ENCODE peak calls at places on chromosomes 3 and 15, in four cellular contexts. One of them, this sample, is unnamed. For H3K36me3 and H3K4me1, the result is how much of the 10 kb centered on the place peaks cover.

GRCh38 chr3:187112934-187113793 is 26.1 kb downstream of the RPL39L start:
- DNase-seq in uterus: no peak
- DNase-seq in lung: no peak
- DNase-seq in breast epithelium: no peak
- DNase-seq in this sample: no peak

GRCh38 chr3:171566803-171567422 is 106.7 kb upstream of the TNIK start:
- DNase-seq in uterus: no peak
- DNase-seq in lung: no peak
- DNase-seq in breast epithelium: no peak
- DNase-seq in this sample: no peak

GRCh38 chr15:91116379-91117067 is 16.5 kb downstream of the SV2B start:
- DNase-seq in uterus: no peak
- DNase-seq in lung: no peak
- DNase-seq in breast epithelium: no peak
- DNase-seq in this sample: no peak

GRCh38 chr15:48471073-48471472 is 139.8 kb downstream of the DUT start:
- DNase-seq in uterus: no peak
- DNase-seq in lung: no peak
- DNase-seq in breast epithelium: no peak
- DNase-seq in this sample: no peak

GRCh38 chr15:99385865-99386264 is 134.6 kb downstream of the LRRC28 start:
- DNase-seq in uterus: peak
- DNase-seq in lung: peak
- DNase-seq in breast epithelium: no peak
- DNase-seq in this sample: peak

GRCh38 chr3:141275032-141275422 is 43.4 kb downstream of the PXYLP1 start:
- DNase-seq in uterus: no peak
- DNase-seq in lung: no peak
- DNase-seq in breast epithelium: no peak
- DNase-seq in this sample: no peak

GRCh38 chr3:66539466-66539989 is 38.7 kb upstream of the LRIG1 start:
- DNase-seq in uterus: no peak
- DNase-seq in lung: no peak
- DNase-seq in breast epithelium: no peak
- DNase-seq in this sample: no peak

GRCh38 chr15:67010898-67011619 is 54.3 kb upstream of the SMAD3 start:
- DNase-seq in uterus: no peak
- DNase-seq in lung: no peak
- DNase-seq in breast epithelium: no peak
- DNase-seq in this sample: no peak

GRCh38 chr3:184040010-184040409 is 8.5 kb downstream of the HTR3D start:
- DNase-seq in uterus: no peak
- DNase-seq in lung: no peak
- DNase-seq in breast epithelium: no peak
- DNase-seq in this sample: peak

GRCh38 chr3:52109556-52110380 is 44.5 kb downstream of the POC1A start:
- DNase-seq in uterus: no peak
- DNase-seq in lung: no peak
- DNase-seq in breast epithelium: no peak
- DNase-seq in this sample: no peak

DNA sequence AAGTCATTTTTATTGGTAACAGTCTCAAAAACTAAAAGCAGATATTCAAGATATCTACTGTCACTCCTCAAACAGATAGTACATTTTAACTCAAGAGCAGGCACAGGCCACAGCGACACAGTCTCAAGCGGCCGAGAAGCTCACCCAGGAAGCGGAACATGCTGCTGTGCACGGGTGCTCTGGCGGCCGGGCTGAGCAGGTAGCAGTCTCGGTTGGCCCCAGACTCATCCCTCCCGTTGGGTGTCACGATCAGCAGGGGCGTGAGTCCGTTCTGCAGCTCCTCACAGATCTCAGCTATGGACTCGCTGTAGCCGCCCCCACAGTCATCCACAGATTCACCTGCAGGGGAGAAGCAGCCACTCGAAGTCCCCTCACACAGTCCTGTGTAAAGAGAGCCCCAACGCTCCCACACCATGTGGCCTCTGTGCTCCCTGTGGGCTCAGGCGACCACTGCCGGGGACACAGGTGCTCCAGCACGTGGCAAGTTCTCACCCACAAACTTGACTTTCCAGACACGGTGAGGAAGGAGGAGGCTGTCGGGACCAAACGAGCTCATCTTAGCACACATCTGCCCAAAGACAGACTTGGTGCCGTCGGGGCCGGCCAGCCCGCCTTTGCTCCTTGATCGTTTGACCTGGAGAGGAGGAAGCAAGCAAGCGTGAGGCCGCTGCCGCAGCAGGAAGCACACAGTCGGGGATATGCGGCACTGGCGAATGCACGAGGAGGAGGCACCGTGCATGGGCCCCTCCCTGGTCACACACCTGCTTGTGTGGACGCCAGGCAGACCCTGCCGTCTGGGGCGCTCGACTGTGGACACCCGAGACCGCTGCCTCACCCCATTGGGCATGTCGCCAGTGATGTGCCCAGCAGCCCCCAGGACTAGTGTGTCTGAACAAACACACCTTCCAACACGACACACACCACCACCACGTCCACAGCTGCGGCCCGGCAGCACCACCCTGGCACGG is 17.7 kb upstream of the OCA2 start:
- DNase-seq in uterus: no peak
- DNase-seq in lung: no peak
- DNase-seq in breast epithelium: no peak
- DNase-seq in this sample: no peak
- H3K36me3 ChIP-seq in uterus: under half
- H3K36me3 ChIP-seq in lung: half or more
- H3K36me3 ChIP-seq in breast epithelium: under half
- H3K36me3 ChIP-seq in this sample: under half

GRCh38 chr15:78620839-78621421 is at the start of gene CHRNA3:
- DNase-seq in uterus: no peak
- DNase-seq in lung: no peak
- DNase-seq in breast epithelium: no peak
- DNase-seq in this sample: no peak
- H3K4me3 ChIP-seq in uterus: peak
- H3K4me3 ChIP-seq in lung: no peak
- H3K4me3 ChIP-seq in breast epithelium: peak
- H3K4me3 ChIP-seq in this sample: peak

GRCh38 chr3:100104817-100105413 is 9.4 kb downstream of the FILIP1L start:
- DNase-seq in uterus: no peak
- DNase-seq in lung: no peak
- DNase-seq in breast epithelium: no peak
- DNase-seq in this sample: no peak
- H3K4me1 ChIP-seq in uterus: under half
- H3K4me1 ChIP-seq in lung: under half
- H3K4me1 ChIP-seq in breast epithelium: under half
- H3K4me1 ChIP-seq in this sample: under half

GRCh38 chr15:85687329-85687728 is 107.4 kb downstream of the KLHL25 start:
- DNase-seq in uterus: no peak
- DNase-seq in lung: no peak
- DNase-seq in breast epithelium: no peak
- DNase-seq in this sample: no peak

GRCh38 chr15:85685366-85685765 is 109.4 kb downstream of the KLHL25 start:
- DNase-seq in uterus: no peak
- DNase-seq in lung: no peak
- DNase-seq in breast epithelium: no peak
- DNase-seq in this sample: no peak

GRCh38 chr15:85676332-85676731 is 118.4 kb downstream of the KLHL25 start:
- DNase-seq in uterus: no peak
- DNase-seq in lung: no peak
- DNase-seq in breast epithelium: no peak
- DNase-seq in this sample: no peak

GRCh38 chr15:85684174-85684710 is 110.5 kb downstream of the KLHL25 start:
- DNase-seq in uterus: no peak
- DNase-seq in lung: no peak
- DNase-seq in breast epithelium: no peak
- DNase-seq in this sample: no peak

DNA sequence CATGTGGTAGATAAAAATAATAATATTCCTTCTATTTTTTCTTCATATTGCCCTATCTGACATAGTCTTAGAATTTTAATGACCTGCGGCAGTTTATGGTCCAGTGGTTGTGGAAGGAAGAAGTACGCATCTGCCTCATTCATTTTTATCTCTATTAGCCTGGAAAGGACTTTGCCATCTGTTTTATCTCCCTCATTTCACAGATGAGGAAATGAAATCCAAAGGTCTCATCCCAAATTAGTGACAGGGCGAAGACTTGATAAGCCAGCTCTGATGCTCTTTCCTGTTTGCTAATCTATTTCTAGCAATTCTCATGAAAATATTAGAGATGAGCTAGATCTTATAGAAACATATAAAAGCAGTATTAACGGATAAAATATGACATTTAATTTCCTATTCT is 113.3 kb downstream of the KLHL25 start:
- DNase-seq in uterus: no peak
- DNase-seq in lung: no peak
- DNase-seq in breast epithelium: no peak
- DNase-seq in this sample: no peak
- H3K36me3 ChIP-seq in uterus: under half
- H3K36me3 ChIP-seq in lung: under half
- H3K36me3 ChIP-seq in breast epithelium: under half
- H3K36me3 ChIP-seq in this sample: under half